ENCODE peak calls at places on chromosomes 16 and 17, in six cellular contexts. B, P, I, O, C and Y are unnamed samples.

GRCh38 chr16:72832640-72833039 is 215.3 kb downstream of the ZFHX3 start:
- DNase-seq in B (peak), P (peak), I (peak), O (peak), C (peak), Y (peak)

GRCh38 chr17:43316522-43317142 is 82.2 kb upstream of the ARL4D start:
- DNase-seq in B (no peak), P (no peak), I (no peak), O (no peak), C (no peak), Y (no peak)

GRCh38 chr17:49360796-49361128 is 1.3 kb downstream of the ZNF652 start:
- DNase-seq in B (peak), P (no peak), I (no peak), O (peak), C (no peak), Y (no peak)

GRCh38 chr16:67445441-67445912 is 14.6 kb downstream of the HSD11B2 start:
- DNase-seq in B (no peak), P (no peak), I (no peak), O (no peak), C (no peak), Y (no peak)

GRCh38 chr16:57693539-57693938 is 1.1 kb upstream of the DRC7 start:
- DNase-seq in B (no peak), P (no peak), I (no peak), O (no peak), C (no peak), Y (no peak)

GRCh38 chr16:768428-768827 is 7.9 kb downstream of the MSLN start:
- DNase-seq in B (no peak), P (no peak), I (no peak), O (no peak), C (no peak), Y (no peak)

GRCh38 chr17:64529221-64529620 is 22.4 kb downstream of the CEP95 start:
- DNase-seq in B (no peak), P (no peak), I (no peak), O (no peak), C (no peak), Y (no peak)

GRCh38 chr16:20899503-20900298 is 457 bp downstream of the DCUN1D3 start:
- DNase-seq in B (no peak), P (no peak), I (no peak), O (peak), C (no peak), Y (no peak)

GRCh38 chr17:65191805-65192740 is 54.9 kb downstream of the RGS9 start:
- DNase-seq in B (no peak), P (no peak), I (no peak), O (no peak), C (no peak), Y (no peak)

GRCh38 chr16:65034915-65035314 is 86.9 kb downstream of the CDH11 start:
- DNase-seq in B (no peak), P (no peak), I (no peak), O (no peak), C (no peak), Y (no peak)

GRCh38 chr16:70590722-70591438 is 55.5 kb upstream of the IL34 start:
- DNase-seq in B (no peak), P (no peak), I (no peak), O (no peak), C (no peak), Y (no peak)

GRCh38 chr16:57735755-57736418 is at the start of gene KATNB1:
- DNase-seq in B (no peak), P (no peak), I (no peak), O (no peak), C (no peak), Y (no peak)

GRCh38 chr17:77837917-77838316 is 120.6 kb upstream of the TNRC6C start:
- DNase-seq in B (no peak), P (no peak), I (no peak), O (no peak), C (peak), Y (no peak)

GRCh38 chr17:44262654-44263225 is 5.2 kb downstream of the SLC4A1 start:
- DNase-seq in B (no peak), P (no peak), I (no peak), O (no peak), C (no peak), Y (no peak)

GRCh38 chr17:68512967-68513474 is 791 bp downstream of the PRKAR1A start:
- DNase-seq in B (no peak), P (no peak), I (no peak), O (no peak), C (no peak), Y (no peak)

GRCh38 chr17:52297230-52298010 is 138.9 kb upstream of the CA10 start:
- DNase-seq in B (no peak), P (no peak), I (no peak), O (no peak), C (no peak), Y (no peak)